ENCODE peak calls at places on chromosomes 6 and 20, in five cellular contexts. E is cortex of kidney, K is trophoblast cell, Y is GM12865, G is naive B cell. D is an unnamed sample.

GRCh38 chr20:53360815-53361214 is 232.8 kb downstream of the ZNF217 start:
- DNase-seq in K (no peak), Y (no peak), E (no peak), G (no peak), D (no peak)

GRCh38 chr6:4139272-4139671 is 3.9 kb upstream of the ECI2 start:
- DNase-seq in E (no peak), Y (no peak), K (no peak), G (no peak), D (no peak)

GRCh38 chr20:44738779-44739477 is 6.7 kb upstream of the KCNK15 start:
- DNase-seq in E (no peak), K (peak), Y (peak), G (peak), D (no peak)

GRCh38 chr6:42963855-42964605 is 3.5 kb downstream of the GNMT start:
- DNase-seq in E (no peak), Y (peak), G (no peak), K (peak), D (no peak)

GRCh38 chr6:133555726-133556125 is 314.6 kb downstream of the EYA4 start:
- DNase-seq in K (no peak), Y (no peak), G (no peak), E (no peak), D (no peak)

GRCh38 chr6:16683524-16684194 is 77.6 kb downstream of the ATXN1 start:
- DNase-seq in E (no peak), Y (no peak), K (peak), G (no peak), D (no peak)

GRCh38 chr6:41784581-41785171 is 2.8 kb upstream of the TOMM6 start:
- DNase-seq in Y (no peak), G (no peak), E (no peak), K (peak), D (no peak)

GRCh38 chr6:125393449-125393858 is 91.7 kb upstream of the HDDC2 start:
- DNase-seq in K (no peak), E (no peak), G (peak), Y (peak), D (no peak)

GRCh38 chr20:23246682-23247664 is 103.6 kb upstream of the NXT1 start:
- DNase-seq in G (no peak), E (no peak), K (no peak), Y (peak), D (no peak)

GRCh38 chr6:125918681-125919566 is 37.6 kb upstream of the HINT3 start:
- DNase-seq in Y (peak), G (peak), E (no peak), K (peak), D (no peak)